ENCODE peak calls at places on chromosomes 1 and 21, in seven cellular contexts. One of them, this sample, is unnamed.

GRCh38 chr1:227742738-227743715 is 7.8 kb downstream of the SNAP47 start:
- DNase-seq in Panc1: no peak
- DNase-seq in upper lobe of left lung: no peak
- DNase-seq in omental fat pad: no peak
- DNase-seq in astrocyte of the spinal cord: no peak
- DNase-seq in body of pancreas: no peak
- DNase-seq in kidney: no peak
- DNase-seq in this sample: no peak

GRCh38 chr1:24914226-24915069 is 15.6 kb downstream of the RUNX3 start:
- DNase-seq in body of pancreas: no peak
- DNase-seq in upper lobe of left lung: no peak
- DNase-seq in kidney: no peak
- DNase-seq in astrocyte of the spinal cord: peak
- DNase-seq in omental fat pad: no peak
- DNase-seq in Panc1: no peak
- DNase-seq in this sample: peak

GRCh38 chr1:18486195-18486594 is 5.5 kb downstream of the KLHDC7A start:
- DNase-seq in astrocyte of the spinal cord: no peak
- DNase-seq in upper lobe of left lung: no peak
- DNase-seq in kidney: no peak
- DNase-seq in Panc1: no peak
- DNase-seq in body of pancreas: no peak
- DNase-seq in omental fat pad: no peak
- DNase-seq in this sample: no peak

GRCh38 chr1:93958351-93959101 is 49.3 kb upstream of the GCLM start:
- DNase-seq in Panc1: no peak
- DNase-seq in kidney: no peak
- DNase-seq in body of pancreas: no peak
- DNase-seq in astrocyte of the spinal cord: no peak
- DNase-seq in omental fat pad: no peak
- DNase-seq in upper lobe of left lung: no peak
- DNase-seq in this sample: no peak

GRCh38 chr1:209040351-209040750 is 543.2 kb upstream of the CAMK1G start:
- DNase-seq in omental fat pad: no peak
- DNase-seq in upper lobe of left lung: no peak
- DNase-seq in body of pancreas: no peak
- DNase-seq in kidney: no peak
- DNase-seq in astrocyte of the spinal cord: peak
- DNase-seq in Panc1: no peak
- DNase-seq in this sample: no peak

GRCh38 chr1:173868266-173869107 is at the start of gene ZBTB37:
- DNase-seq in upper lobe of left lung: peak
- DNase-seq in astrocyte of the spinal cord: no peak
- DNase-seq in Panc1: no peak
- DNase-seq in omental fat pad: peak
- DNase-seq in body of pancreas: peak
- DNase-seq in kidney: peak
- DNase-seq in this sample: peak

GRCh38 chr1:107677674-107678073 is 287.3 kb downstream of the VAV3 start:
- DNase-seq in body of pancreas: no peak
- DNase-seq in astrocyte of the spinal cord: no peak
- DNase-seq in omental fat pad: no peak
- DNase-seq in kidney: no peak
- DNase-seq in Panc1: no peak
- DNase-seq in upper lobe of left lung: no peak
- DNase-seq in this sample: no peak

GRCh38 chr1:201299968-201300367 is 16.7 kb downstream of the PKP1 start:
- DNase-seq in omental fat pad: no peak
- DNase-seq in body of pancreas: peak
- DNase-seq in Panc1: no peak
- DNase-seq in upper lobe of left lung: peak
- DNase-seq in kidney: no peak
- DNase-seq in astrocyte of the spinal cord: peak
- DNase-seq in this sample: no peak

GRCh38 chr1:92538048-92538412 is 51.3 kb upstream of the GFI1 start:
- DNase-seq in upper lobe of left lung: no peak
- DNase-seq in astrocyte of the spinal cord: peak
- DNase-seq in body of pancreas: no peak
- DNase-seq in omental fat pad: no peak
- DNase-seq in Panc1: no peak
- DNase-seq in kidney: no peak
- DNase-seq in this sample: no peak

GRCh38 chr1:206803221-206803730 is 31.0 kb upstream of the IL10 start:
- DNase-seq in body of pancreas: no peak
- DNase-seq in omental fat pad: no peak
- DNase-seq in astrocyte of the spinal cord: no peak
- DNase-seq in upper lobe of left lung: peak
- DNase-seq in kidney: no peak
- DNase-seq in Panc1: no peak
- DNase-seq in this sample: no peak

GRCh38 chr1:54542120-54542961 is 5.7 kb upstream of the ACOT11 start:
- DNase-seq in astrocyte of the spinal cord: peak
- DNase-seq in omental fat pad: peak
- DNase-seq in Panc1: no peak
- DNase-seq in upper lobe of left lung: peak
- DNase-seq in body of pancreas: peak
- DNase-seq in kidney: peak
- DNase-seq in this sample: peak

GRCh38 chr1:230827081-230827681 is 41.1 kb downstream of the C1orf198 start:
- DNase-seq in omental fat pad: no peak
- DNase-seq in upper lobe of left lung: no peak
- DNase-seq in Panc1: no peak
- DNase-seq in kidney: peak
- DNase-seq in astrocyte of the spinal cord: peak
- DNase-seq in body of pancreas: no peak
- DNase-seq in this sample: no peak

GRCh38 chr1:55823521-55824296 is 608.5 kb upstream of the USP24 start:
- DNase-seq in Panc1: no peak
- DNase-seq in body of pancreas: no peak
- DNase-seq in upper lobe of left lung: no peak
- DNase-seq in kidney: no peak
- DNase-seq in astrocyte of the spinal cord: peak
- DNase-seq in omental fat pad: no peak
- DNase-seq in this sample: no peak

GRCh38 chr1:14415396-14415795 is 183.1 kb upstream of the KAZN start:
- DNase-seq in body of pancreas: no peak
- DNase-seq in kidney: no peak
- DNase-seq in upper lobe of left lung: no peak
- DNase-seq in astrocyte of the spinal cord: no peak
- DNase-seq in omental fat pad: no peak
- DNase-seq in Panc1: no peak
- DNase-seq in this sample: peak

GRCh38 chr21:15722591-15723324 is 7.0 kb upstream of the USP25 start:
- DNase-seq in omental fat pad: no peak
- DNase-seq in kidney: no peak
- DNase-seq in Panc1: no peak
- DNase-seq in astrocyte of the spinal cord: no peak
- DNase-seq in body of pancreas: peak
- DNase-seq in upper lobe of left lung: no peak
- DNase-seq in this sample: no peak

GRCh38 chr1:12014141-12014981 is 4.9 kb upstream of the MIIP start:
- DNase-seq in kidney: no peak
- DNase-seq in astrocyte of the spinal cord: no peak
- DNase-seq in upper lobe of left lung: peak
- DNase-seq in omental fat pad: no peak
- DNase-seq in body of pancreas: no peak
- DNase-seq in Panc1: no peak
- DNase-seq in this sample: no peak
- TF ChIP-seq CTCF in kidney: no peak
- TF ChIP-seq CTCF in astrocyte of the spinal cord: no peak
- TF ChIP-seq CTCF in upper lobe of left lung: no peak
- TF ChIP-seq CTCF in omental fat pad: no peak
- TF ChIP-seq CTCF in body of pancreas: no peak
- TF ChIP-seq CTCF in Panc1: no peak
- TF ChIP-seq CTCF in this sample: no peak

DNA sequence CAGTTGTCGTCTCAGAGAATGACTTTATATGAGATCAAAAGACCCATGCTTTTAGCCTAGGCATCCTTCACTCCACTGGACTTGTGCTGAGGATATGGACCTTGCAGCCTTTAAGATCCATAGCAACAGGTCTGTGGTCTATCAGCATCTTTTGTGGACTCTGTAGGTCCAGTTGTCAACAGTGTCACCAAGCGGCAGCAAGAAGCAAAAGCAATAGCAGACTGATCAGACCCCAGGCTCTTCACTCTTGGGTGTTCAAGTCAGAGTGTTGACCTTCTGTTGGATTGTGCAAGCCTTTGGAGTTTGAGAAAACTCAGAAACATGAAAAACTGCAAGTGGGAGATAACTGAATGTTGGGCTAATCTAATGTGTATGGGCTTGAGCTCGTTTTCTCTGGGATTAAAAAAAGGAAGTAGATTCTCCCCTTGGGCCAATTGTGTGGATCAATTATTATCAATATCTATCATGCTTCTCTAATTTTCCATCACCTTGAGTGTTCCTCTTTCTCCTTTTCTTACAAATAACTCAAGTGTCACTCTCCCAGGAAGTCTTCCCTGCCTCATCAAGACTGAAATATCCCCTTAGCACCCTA is 144.2 kb downstream of the LYPLAL1 start:
- DNase-seq in astrocyte of the spinal cord: peak
- DNase-seq in body of pancreas: no peak
- DNase-seq in omental fat pad: no peak
- DNase-seq in kidney: no peak
- DNase-seq in Panc1: no peak
- DNase-seq in upper lobe of left lung: peak
- DNase-seq in this sample: peak
- TF ChIP-seq CTCF in astrocyte of the spinal cord: peak
- TF ChIP-seq CTCF in body of pancreas: peak
- TF ChIP-seq CTCF in omental fat pad: no peak
- TF ChIP-seq CTCF in kidney: no peak
- TF ChIP-seq CTCF in Panc1: peak
- TF ChIP-seq CTCF in upper lobe of left lung: no peak
- TF ChIP-seq CTCF in this sample: peak

GRCh38 chr1:191974004-191974403 is 184.3 kb upstream of the RGS18 start:
- DNase-seq in kidney: no peak
- DNase-seq in Panc1: no peak
- DNase-seq in upper lobe of left lung: no peak
- DNase-seq in body of pancreas: no peak
- DNase-seq in astrocyte of the spinal cord: no peak
- DNase-seq in omental fat pad: no peak
- DNase-seq in this sample: no peak

DNA sequence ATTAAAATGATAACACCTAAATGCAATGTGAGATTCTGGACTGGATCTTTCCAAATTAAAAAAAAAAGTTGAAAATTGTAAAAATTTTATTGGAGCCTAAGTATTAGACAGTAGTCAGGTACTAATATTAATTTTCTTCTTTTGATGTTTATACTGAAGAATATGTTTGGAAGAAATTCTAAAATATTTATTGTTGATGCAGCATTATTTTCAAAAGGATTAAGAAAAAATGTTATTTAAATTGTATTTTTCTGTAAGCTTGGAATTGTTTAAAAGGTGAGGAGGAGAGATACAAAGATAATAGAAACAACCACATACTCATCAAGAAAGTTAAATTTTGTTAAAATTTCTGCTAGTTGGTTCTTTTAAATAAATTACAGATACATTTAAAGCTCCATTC is 180.4 kb upstream of the RGS18 start:
- DNase-seq in astrocyte of the spinal cord: no peak
- DNase-seq in kidney: no peak
- DNase-seq in Panc1: no peak
- DNase-seq in body of pancreas: no peak
- DNase-seq in upper lobe of left lung: no peak
- DNase-seq in omental fat pad: no peak
- DNase-seq in this sample: no peak
- TF ChIP-seq CTCF in astrocyte of the spinal cord: no peak
- TF ChIP-seq CTCF in kidney: no peak
- TF ChIP-seq CTCF in Panc1: no peak
- TF ChIP-seq CTCF in body of pancreas: no peak
- TF ChIP-seq CTCF in upper lobe of left lung: no peak
- TF ChIP-seq CTCF in omental fat pad: no peak
- TF ChIP-seq CTCF in this sample: no peak

GRCh38 chr1:199608414-199608813 is 419.1 kb upstream of the NR5A2 start:
- DNase-seq in kidney: no peak
- DNase-seq in Panc1: no peak
- DNase-seq in upper lobe of left lung: no peak
- DNase-seq in astrocyte of the spinal cord: no peak
- DNase-seq in omental fat pad: no peak
- DNase-seq in body of pancreas: no peak
- DNase-seq in this sample: no peak

GRCh38 chr1:199616947-199617346 is 410.6 kb upstream of the NR5A2 start:
- DNase-seq in body of pancreas: no peak
- DNase-seq in astrocyte of the spinal cord: no peak
- DNase-seq in Panc1: no peak
- DNase-seq in upper lobe of left lung: no peak
- DNase-seq in omental fat pad: no peak
- DNase-seq in kidney: no peak
- DNase-seq in this sample: no peak

GRCh38 chr1:199612976-199613774 is 414.3 kb upstream of the NR5A2 start:
- DNase-seq in Panc1: no peak
- DNase-seq in upper lobe of left lung: no peak
- DNase-seq in body of pancreas: no peak
- DNase-seq in kidney: no peak
- DNase-seq in omental fat pad: no peak
- DNase-seq in astrocyte of the spinal cord: peak
- DNase-seq in this sample: no peak
- TF ChIP-seq CTCF in Panc1: no peak
- TF ChIP-seq CTCF in upper lobe of left lung: no peak
- TF ChIP-seq CTCF in body of pancreas: no peak
- TF ChIP-seq CTCF in kidney: no peak
- TF ChIP-seq CTCF in omental fat pad: no peak
- TF ChIP-seq CTCF in astrocyte of the spinal cord: no peak
- TF ChIP-seq CTCF in this sample: no peak

DNA sequence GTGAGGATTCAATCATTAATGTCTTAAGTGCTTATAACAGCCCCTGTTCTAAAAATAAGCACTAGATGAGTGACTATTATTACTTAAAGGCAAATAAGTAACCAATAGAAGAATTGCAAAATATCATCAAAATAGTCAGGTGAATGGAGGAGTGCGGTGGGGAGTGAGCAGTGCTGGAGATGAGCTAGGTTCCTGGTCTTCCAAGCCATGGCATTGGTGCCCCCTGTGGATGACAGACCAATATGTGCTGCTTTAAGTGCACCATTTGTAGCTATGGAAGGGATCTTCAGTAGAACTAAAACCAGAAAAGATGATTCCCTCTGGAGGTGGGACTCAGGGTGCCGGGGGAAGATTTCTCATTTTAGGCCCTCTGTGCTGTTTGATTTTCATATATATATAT is 46.1 kb upstream of the SLC30A1 start:
- DNase-seq in upper lobe of left lung: peak
- DNase-seq in body of pancreas: no peak
- DNase-seq in Panc1: no peak
- DNase-seq in astrocyte of the spinal cord: peak
- DNase-seq in omental fat pad: no peak
- DNase-seq in kidney: no peak
- DNase-seq in this sample: no peak
- TF ChIP-seq CTCF in upper lobe of left lung: peak
- TF ChIP-seq CTCF in body of pancreas: no peak
- TF ChIP-seq CTCF in Panc1: no peak
- TF ChIP-seq CTCF in astrocyte of the spinal cord: peak
- TF ChIP-seq CTCF in omental fat pad: no peak
- TF ChIP-seq CTCF in kidney: peak
- TF ChIP-seq CTCF in this sample: no peak

This sample was measured in nephron progenitor cell.